ENCODE peak calls at places on chromosomes 5 and 9, in ten cellular contexts. O is A549; M is sigmoid colon; N is CD4-positive, alpha-beta memory T cell; B is fibroblast of lung; F is OCI-LY7; U is psoas muscle; A is mesenchymal stem cell; R is CD8-positive, alpha-beta memory T cell; V is left ventricle myocardium inferior. T is an unnamed sample.

GRCh38 chr5:179239256-179240135 is 105.8 kb downstream of the ADAMTS2 start:
- DNase-seq in M (peak; percentile 50), O (no peak), V (no peak), U (no peak), A (no peak), F (no peak), B (no peak), N (no peak), R (no peak), T (no peak)

GRCh38 chr9:18493361-18494015 is 19.5 kb downstream of the ADAMTSL1 start:
- DNase-seq in F (no peak), N (no peak), M (no peak), B (peak; percentile 58), R (no peak), U (no peak), V (no peak), O (no peak), A (peak; percentile 15), T (peak; percentile 71)

GRCh38 chr5:378976-379742 is 57.6 kb downstream of the AHRR start:
- DNase-seq in R (no peak), F (no peak), V (no peak), N (no peak), U (no peak), B (no peak), O (no peak), M (peak; percentile 46), A (peak; percentile 71), T (peak; percentile 79)

GRCh38 chr5:45695680-45696093 is 493 bp downstream of the HCN1 start:
- DNase-seq in U (no peak), V (no peak), B (no peak), R (no peak), A (no peak), F (no peak), N (no peak), O (no peak), M (no peak), T (no peak)

GRCh38 chr5:43699910-43700309 is 96.9 kb downstream of the NNT start:
- DNase-seq in U (no peak), R (no peak), F (no peak), A (no peak), M (no peak), B (no peak), O (no peak), N (no peak), V (no peak), T (no peak)

GRCh38 chr5:7464182-7464581 is 68.2 kb downstream of the ADCY2 start:
- DNase-seq in U (no peak), R (no peak), M (no peak), N (no peak), F (no peak), A (no peak), V (no peak), B (no peak), O (peak; percentile 18), T (no peak)

GRCh38 chr5:169374761-169375160 is 73.8 kb upstream of the SLIT3 start:
- DNase-seq in R (no peak), O (peak; percentile 6), B (no peak), A (peak; percentile 7), U (no peak), V (no peak), M (no peak), N (no peak), F (no peak), T (peak; percentile 20)

GRCh38 chr5:5014836-5015235 is 125.3 kb upstream of the ADAMTS16 start:
- DNase-seq in R (no peak), N (no peak), V (no peak), A (no peak), O (no peak), F (no peak), M (no peak), U (peak; percentile 41), B (no peak), T (peak; percentile 92)

GRCh38 chr5:62632181-62632580 is 53.6 kb downstream of the LRRC70 start:
- DNase-seq in B (no peak), M (no peak), U (no peak), N (no peak), F (no peak), A (no peak), O (no peak), V (no peak), R (no peak), T (no peak)

GRCh38 chr5:62627901-62628300 is 49.3 kb downstream of the LRRC70 start:
- DNase-seq in B (no peak), U (no peak), O (no peak), A (no peak), M (no peak), N (no peak), V (no peak), R (no peak), F (no peak), T (no peak)

GRCh38 chr5:62621280-62621679 is 42.7 kb downstream of the LRRC70 start:
- DNase-seq in M (no peak), F (no peak), U (no peak), R (no peak), N (no peak), V (no peak), O (no peak), B (no peak), A (no peak), T (no peak)

GRCh38 chr5:62627121-62627520 is 48.5 kb downstream of the LRRC70 start:
- DNase-seq in F (no peak), A (no peak), R (no peak), O (no peak), M (no peak), U (no peak), V (no peak), N (no peak), B (no peak), T (no peak)

DNA sequence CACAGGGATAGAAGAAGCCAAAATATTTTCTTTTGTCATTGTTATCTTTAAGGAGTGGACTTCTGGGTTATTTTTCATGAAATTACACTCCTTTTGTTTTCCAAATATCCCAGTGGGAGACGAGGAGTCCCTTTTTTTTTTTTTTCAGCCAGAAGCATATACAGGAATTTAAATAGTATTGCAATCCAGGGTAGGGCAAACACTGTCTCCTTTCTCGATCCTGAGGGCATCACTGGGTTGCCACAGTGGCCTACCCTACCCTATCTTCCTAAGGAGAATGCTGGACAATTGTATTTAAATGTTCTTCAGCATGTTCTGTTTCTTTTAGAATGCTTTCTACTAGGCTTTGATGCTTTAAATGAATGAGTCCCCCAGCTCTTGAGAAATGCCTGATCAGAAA is 47.9 kb downstream of the LRRC70 start:
- DNase-seq in O (no peak), R (no peak), N (no peak), B (no peak), U (no peak), F (no peak), M (no peak), V (no peak), A (no peak), T (no peak)
- H3K4me3 ChIP-seq in O (no peak overlapping the region), R (no peak overlapping the region), N (no peak overlapping the region), B (no peak overlapping the region), U (no peak overlapping the region), F (no peak overlapping the region), M (no peak overlapping the region), V (no peak overlapping the region), A (no peak overlapping the region), T (no peak overlapping the region)

GRCh38 chr9:130860458-130861316 is 25.6 kb downstream of the ABL1 start:
- DNase-seq in M (peak; percentile 97), N (no peak), O (peak; percentile 39), R (no peak), B (peak; percentile 93), U (peak; percentile 85), F (no peak), V (peak; percentile 83), A (peak; percentile 99), T (peak; percentile 99)

GRCh38 chr9:130858734-130859705 is 24.0 kb downstream of the ABL1 start:
- DNase-seq in B (no peak), N (no peak), R (no peak), A (peak; percentile 39), M (peak; percentile 85), V (no peak), O (no peak), F (no peak), U (peak; percentile 34), T (no peak)

GRCh38 chr9:130862747-130863146 is 27.7 kb downstream of the ABL1 start:
- DNase-seq in U (no peak), O (no peak), R (no peak), F (no peak), B (no peak), N (no peak), A (no peak), V (no peak), M (peak; percentile 78), T (no peak)

GRCh38 chr9:130862217-130862616 is 27.2 kb downstream of the ABL1 start:
- DNase-seq in A (no peak), M (no peak), U (no peak), F (no peak), N (no peak), R (no peak), V (no peak), B (no peak), O (no peak), T (no peak)

DNA sequence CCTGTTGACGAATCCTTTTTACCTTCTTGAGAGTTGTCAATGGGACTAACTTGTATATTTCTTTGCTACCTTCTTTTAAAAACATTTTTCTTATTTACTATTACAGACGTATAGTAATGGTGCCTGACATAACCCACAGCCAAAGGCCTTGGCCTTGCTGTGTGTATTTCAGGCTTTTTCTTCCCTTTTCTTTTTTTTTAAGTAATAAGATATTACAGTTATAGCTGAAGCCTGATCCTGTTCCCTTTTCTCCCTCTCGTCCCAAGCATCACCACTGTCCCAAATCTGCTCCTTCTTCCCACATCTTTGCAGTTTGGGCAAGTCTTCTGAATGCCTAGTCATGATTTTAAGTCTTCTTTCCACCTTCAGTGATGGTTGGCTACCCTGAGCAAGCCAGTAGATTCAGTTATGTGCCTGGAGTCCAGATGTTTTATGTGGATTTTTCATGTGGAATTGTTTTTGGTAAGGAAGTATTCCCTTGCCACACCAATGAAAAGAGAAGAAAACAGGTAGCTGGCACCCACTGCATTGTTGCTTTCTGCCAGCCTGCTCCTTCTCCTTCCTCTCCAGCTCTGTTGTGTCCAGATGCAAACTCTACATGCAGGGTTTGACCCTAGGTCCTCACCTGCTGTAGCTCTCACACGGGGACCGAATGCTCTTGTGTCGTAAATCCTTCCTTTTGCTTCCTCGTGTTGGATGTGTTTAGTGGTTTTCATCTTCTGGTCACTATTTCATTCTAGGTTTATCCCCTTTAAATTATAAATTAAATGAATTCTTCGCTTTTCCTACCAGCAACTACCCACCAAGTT is 26.5 kb downstream of the ABL1 start:
- DNase-seq in F (no peak), R (no peak), O (no peak), U (no peak), M (no peak), V (no peak), B (no peak), N (no peak), A (no peak), T (no peak)
- H3K4me1 ChIP-seq in F (no peaks in the 10 kb centered on the region), R (peaks cover 3% of the 10 kb centered on the region), O (peaks cover 22% of the 10 kb centered on the region), U (peaks cover 21% of the 10 kb centered on the region), M (no peaks in the 10 kb centered on the region), V (peaks cover 76% of the 10 kb centered on the region), B (peaks cover 31% of the 10 kb centered on the region), N (no peaks in the 10 kb centered on the region), A (peaks cover 38% of the 10 kb centered on the region), T (peaks cover 60% of the 10 kb centered on the region)

GRCh38 chr9:35728041-35728971 is 3.7 kb downstream of the TLN1 start:
- DNase-seq in N (peak; percentile 71), U (peak; percentile 83), R (peak; percentile 58), B (peak; percentile 92), O (peak; percentile 60), F (peak; percentile 63), A (peak; percentile 86), M (peak; percentile 97), V (peak; percentile 79), T (peak; percentile 86)
- H3K4me3 ChIP-seq in N (peak overlapping the region; percentile 26), U (peak overlapping the region; percentile 82), R (peak overlapping the region; percentile 97), B (peak overlapping the region; percentile 95), O (peak overlapping the region; percentile 33), F (peak overlapping the region; percentile 89), A (peak overlapping the region; percentile 91), M (peak overlapping the region; percentile 80), V (peak overlapping the region; percentile 82), T (peak overlapping the region; percentile 93)

GRCh38 chr5:138876811-138877210 is 1.7 kb upstream of the LRRTM2 start:
- DNase-seq in U (no peak), M (no peak), V (no peak), O (no peak), A (no peak), B (no peak), R (no peak), N (no peak), F (no peak), T (no peak)

GRCh38 chr5:138873096-138873885 is 1.8 kb downstream of the LRRTM2 start:
- DNase-seq in A (no peak), B (no peak), N (no peak), F (no peak), U (no peak), M (no peak), R (no peak), O (no peak), V (no peak), T (no peak)

GRCh38 chr5:138873886-138874200 is 1.3 kb downstream of the LRRTM2 start:
- DNase-seq in O (no peak), N (no peak), R (no peak), B (no peak), F (no peak), U (no peak), M (no peak), A (no peak), V (no peak), T (no peak)

GRCh38 chr5:138874771-138875628 is at the start of gene LRRTM2:
- DNase-seq in F (no peak), N (no peak), U (no peak), O (no peak), V (no peak), A (peak; percentile 92), B (peak; percentile 94), M (no peak), R (no peak), T (peak; percentile 92)

GRCh38 chr5:138874241-138874640 is 894 bp downstream of the LRRTM2 start:
- DNase-seq in V (no peak), U (no peak), F (no peak), O (no peak), M (no peak), A (no peak), N (no peak), R (no peak), B (peak; percentile 40), T (peak; percentile 42)
- H3K4me1 ChIP-seq in V (peaks cover 85% of the 10 kb centered on the region), U (peaks cover 45% of the 10 kb centered on the region), F (no peaks in the 10 kb centered on the region), O (peaks cover 26% of the 10 kb centered on the region), M (no peaks in the 10 kb centered on the region), A (peaks cover 11% of the 10 kb centered on the region), N (no peaks in the 10 kb centered on the region), R (no peaks in the 10 kb centered on the region), B (no peaks in the 10 kb centered on the region), T (peaks cover 50% of the 10 kb centered on the region)

T was measured in astrocyte.